ENCODE peak calls at places on chromosomes 2 and 18, in nine cellular contexts. N, Q, C, I, R, S, T, U and A are unnamed samples.
A peak's percentile ranks its signal among the peaks of the same experiment; 100 is the strongest.

GRCh38 chr2:211737282-211737681 is 801.3 kb downstream of the ERBB4 start:
- DNase-seq in R (no peak), T (no peak), S (no peak), C (no peak), Q (no peak), N (no peak), I (no peak), U (no peak), A (no peak)

GRCh38 chr2:134086594-134087219 is 167.2 kb upstream of the MGAT5 start:
- DNase-seq in Q (no peak), N (no peak), C (no peak), S (no peak), U (no peak), T (no peak), R (no peak), I (no peak), A (no peak)

GRCh38 chr2:172092716-172093415 is 7.6 kb downstream of the DLX1 start:
- DNase-seq in S (no peak), Q (no peak), C (peak; percentile 37), R (no peak), N (no peak), T (no peak), I (no peak), U (no peak), A (no peak)

GRCh38 chr18:29154196-29154757 is 977.3 kb upstream of the CDH2 start:
- DNase-seq in U (no peak), I (no peak), T (no peak), Q (peak; percentile 49), R (no peak), N (no peak), C (no peak), S (no peak), A (no peak)

GRCh38 chr2:70104231-70105111 is 17.2 kb downstream of the PCBP1 start:
- DNase-seq in T (no peak), Q (peak; percentile 79), U (peak; percentile 69), S (peak; percentile 73), I (no peak), C (peak; percentile 90), R (no peak), N (no peak), A (peak; percentile 32)

GRCh38 chr2:178479275-178479616 is 846 bp upstream of the FKBP7 start:
- DNase-seq in C (no peak), U (no peak), I (no peak), T (no peak), N (no peak), S (no peak), Q (no peak), R (no peak), A (no peak)

GRCh38 chr18:11989966-11990380 is 8.7 kb downstream of the IMPA2 start:
- DNase-seq in Q (no peak), T (no peak), U (no peak), I (no peak), R (no peak), N (peak; percentile 59), S (no peak), C (no peak), A (peak; percentile 75)

GRCh38 chr18:45566025-45566740 is 49.1 kb upstream of the SLC14A2 start:
- DNase-seq in I (no peak), S (no peak), Q (peak; percentile 87), N (no peak), C (no peak), U (no peak), R (no peak), T (peak; percentile 72), A (no peak)

GRCh38 chr2:197179744-197180498 is 130.7 kb downstream of the ANKRD44 start:
- DNase-seq in C (no peak), Q (peak; percentile 92), I (no peak), U (peak; percentile 19), T (peak; percentile 39), R (no peak), N (no peak), S (no peak), A (no peak)

GRCh38 chr2:16227811-16228462 is 287.6 kb downstream of the MYCN start:
- DNase-seq in S (no peak), U (no peak), N (no peak), C (peak; percentile 15), I (no peak), Q (no peak), R (no peak), T (no peak), A (no peak)

GRCh38 chr2:187075106-187076070 is 226.4 kb upstream of the ZSWIM2 start:
- DNase-seq in U (no peak), Q (no peak), I (no peak), C (peak; percentile 6), T (no peak), S (no peak), R (no peak), N (no peak), A (no peak)

GRCh38 chr18:24544141-24544498 is 83.7 kb downstream of the HRH4 start:
- DNase-seq in T (peak; percentile 11), U (no peak), N (no peak), I (no peak), S (no peak), R (no peak), C (peak; percentile 49), Q (peak; percentile 40), A (no peak)

GRCh38 chr2:85907671-85908157 is 18.9 kb upstream of the ST3GAL5 start:
- DNase-seq in U (no peak), Q (peak; percentile 44), C (peak; percentile 36), S (no peak), R (no peak), T (no peak), I (no peak), N (no peak), A (no peak)

GRCh38 chr2:75464348-75464946 is 96.3 kb downstream of the EVA1A start:
- DNase-seq in R (no peak), U (no peak), S (no peak), I (no peak), T (peak; percentile 6), C (peak; percentile 1), Q (peak; percentile 52), N (no peak), A (no peak)

GRCh38 chr2:210162466-210163124 is 8.6 kb downstream of the KANSL1L start:
- DNase-seq in R (no peak), S (no peak), C (no peak), T (no peak), N (no peak), U (no peak), I (no peak), Q (no peak), A (no peak)

GRCh38 chr2:172671506-172671905 is 64.1 kb upstream of the RAPGEF4 start:
- DNase-seq in T (no peak), C (no peak), Q (peak; percentile 27), I (no peak), R (no peak), U (no peak), N (no peak), S (no peak), A (no peak)

DNA sequence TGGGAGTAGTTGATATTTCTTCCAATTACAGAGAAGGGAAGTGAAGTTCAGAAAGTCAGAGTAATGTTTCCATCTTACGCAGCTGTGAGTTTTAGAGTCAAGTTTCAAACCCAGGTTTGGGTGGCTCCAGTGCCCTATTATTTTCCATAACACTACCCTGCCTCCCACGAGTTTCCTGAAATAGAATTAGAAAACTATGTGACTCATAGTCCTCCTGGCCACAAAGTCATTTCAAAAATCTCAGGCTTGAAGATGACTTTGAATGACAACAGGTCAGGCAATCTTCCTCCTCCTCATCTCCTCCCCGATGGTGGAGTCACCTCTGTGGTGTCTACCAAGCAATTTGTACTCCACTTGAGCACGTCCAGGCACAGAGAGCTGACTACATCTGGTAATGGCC is 212.3 kb upstream of the TRIB2 start:
- DNase-seq in S (no peak), Q (peak; percentile 57), I (no peak), N (no peak), T (no peak), R (no peak), C (peak; percentile 22), U (no peak), A (no peak)
- TF ChIP-seq CTCF in S (no peak), Q (no peak), I (no peak), N (no peak), T (no peak), R (no peak), C (no peak), U (no peak), A (no peak)

GRCh38 chr2:229714080-229714735 is at the start of gene DNER:
- DNase-seq in S (no peak), Q (no peak), R (no peak), U (no peak), N (peak; percentile 79), I (no peak), T (no peak), C (peak; percentile 24), A (peak; percentile 42)
- TF ChIP-seq POLR2A in S (no peak), Q (no peak), R (no peak), U (no peak), N (no peak), I (no peak), T (no peak), C (no peak), A (no peak)

DNA sequence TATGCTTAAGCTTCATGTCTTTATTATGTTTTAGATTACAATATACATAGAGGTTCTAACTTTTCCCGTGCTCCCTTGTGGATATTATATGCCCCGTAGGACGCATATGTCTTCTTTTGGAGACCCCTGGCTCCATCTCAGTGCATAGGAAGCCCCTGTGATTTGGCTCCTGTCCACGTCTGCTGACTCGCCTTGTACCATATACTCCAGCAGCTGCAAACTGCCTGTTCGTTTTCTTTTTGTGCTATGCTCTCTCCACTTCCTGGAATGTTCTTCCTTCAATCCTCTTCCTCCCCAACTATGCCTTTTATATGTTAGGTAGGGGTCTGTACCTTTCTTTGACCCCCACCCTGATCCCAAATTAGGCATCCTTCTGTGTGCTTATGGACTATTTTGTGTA is 110.8 kb downstream of the PTRHD1 start:
- DNase-seq in R (no peak), I (no peak), Q (peak; percentile 5), U (no peak), T (no peak), C (peak; percentile 5), N (no peak), S (no peak), A (no peak)
- H3K4me3 ChIP-seq in R (no peak overlapping the region), I (no peak overlapping the region), Q (no peak overlapping the region), U (no peak overlapping the region), T (no peak overlapping the region), C (no peak overlapping the region), N (no peak overlapping the region), S (no peak overlapping the region), A (no peak overlapping the region)

GRCh38 chr2:99072556-99072955 is 69.0 kb upstream of the C2orf15 start:
- DNase-seq in Q (no peak), T (no peak), N (no peak), I (no peak), R (no peak), S (no peak), U (no peak), C (no peak), A (no peak)

GRCh38 chr2:99066075-99066557 is 75.4 kb upstream of the C2orf15 start:
- DNase-seq in T (no peak), S (no peak), N (no peak), Q (peak; percentile 38), R (no peak), I (no peak), C (peak; percentile 27), U (no peak), A (no peak)

GRCh38 chr2:99067871-99068270 is 73.6 kb upstream of the C2orf15 start:
- DNase-seq in I (no peak), T (no peak), N (no peak), S (no peak), U (no peak), C (no peak), R (no peak), Q (no peak), A (no peak)

DNA sequence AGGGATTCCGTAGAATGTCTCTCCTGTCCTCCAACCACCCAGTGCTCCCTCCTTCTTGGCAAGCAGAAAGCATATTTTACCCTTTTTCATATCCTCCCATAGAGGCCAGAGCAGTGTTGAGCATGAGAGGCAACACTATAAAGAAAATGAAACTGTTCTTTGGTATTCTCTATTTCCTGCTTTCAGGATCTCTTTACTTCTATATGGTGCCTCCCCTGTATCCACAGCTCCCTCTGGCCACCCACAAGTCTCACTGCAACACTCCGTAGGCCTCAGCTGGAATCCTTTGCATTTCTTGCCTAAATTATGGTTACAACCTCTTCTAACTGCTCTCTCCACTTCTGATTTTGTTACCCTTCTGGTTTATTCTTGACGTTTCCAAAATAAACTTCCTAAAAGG is 74.9 kb upstream of the C2orf15 start:
- DNase-seq in S (no peak), R (no peak), T (no peak), N (no peak), C (peak; percentile 9), U (no peak), Q (peak; percentile 61), I (no peak), A (peak; percentile 39)
- TF ChIP-seq CTCF in S (no peak), R (peak; percentile 53), T (no peak), N (no peak), C (no peak), U (no peak), Q (peak; percentile 60), I (no peak), A (peak; percentile 56)